ENCODE peak calls at places on chromosome 19, in five cellular contexts. J is spleen, X is mucosa of descending colon, T is right cardiac atrium, Y is heart left ventricle. V is an unnamed sample. For H3K4me1, the result is how much of the 10 kb centered on the place peaks cover.

GRCh38 chr19:50967924-50968708 is 1.3 kb downstream of the KLK6 start:
- DNase-seq in J (no peak), X (no peak), T (no peak), Y (no peak), V (no peak)

GRCh38 chr19:49929121-49929610 is at the start of the genes ATF5 and NUP62:
- DNase-seq in J (peak), Y (peak), X (peak), T (peak), V (peak)

GRCh38 chr19:45667620-45668341 is at the start of gene GIPR:
- DNase-seq in Y (peak), J (peak), X (peak), T (peak), V (peak)

GRCh38 chr19:15445227-15445605 is 4.5 kb downstream of the WIZ start:
- DNase-seq in J (no peak), Y (no peak), T (no peak), X (no peak), V (peak)

GRCh38 chr19:10390652-10391286 is 10.4 kb upstream of the TYK2 start:
- DNase-seq in J (peak), Y (peak), T (peak), X (peak), V (no peak)

GRCh38 chr19:14383556-14383897 is 2.3 kb downstream of the ADGRE5 start:
- DNase-seq in T (peak), J (no peak), Y (peak), X (no peak), V (no peak)

GRCh38 chr19:33280351-33280921 is 21.9 kb downstream of the CEBPA start:
- DNase-seq in J (no peak), T (no peak), Y (no peak), X (no peak), V (no peak)

GRCh38 chr19:41192574-41193419 is at the start of gene CYP2S1:
- DNase-seq in T (no peak), J (no peak), X (peak), Y (no peak), V (no peak)

GRCh38 chr19:45643024-45643926 is 4.1 kb upstream of the EML2 start:
- DNase-seq in J (peak), Y (peak), T (peak), X (peak), V (peak)

GRCh38 chr19:21697698-21698097 is 69.7 kb downstream of the ZNF100 start:
- DNase-seq in Y (no peak), J (no peak), X (no peak), T (no peak), V (no peak)

GRCh38 chr19:7904074-7905020 is 670 bp downstream of the MAP2K7 start:
- DNase-seq in Y (peak), X (peak), J (peak), T (peak), V (peak)

GRCh38 chr19:46271488-46272197 is 25.2 kb upstream of the HIF3A start:
- DNase-seq in T (no peak), X (no peak), Y (no peak), J (no peak), V (no peak)

GRCh38 chr19:49595819-49596404 is 4.9 kb downstream of the PRR12 start:
- DNase-seq in X (no peak), Y (no peak), J (peak), T (no peak), V (peak)

GRCh38 chr19:21101511-21102242 is 19.7 kb downstream of the ZNF714 start:
- DNase-seq in Y (no peak), J (no peak), T (no peak), X (no peak), V (no peak)

GRCh38 chr19:765179-765738 is 14.3 kb downstream of the MISP start:
- DNase-seq in X (no peak), Y (no peak), T (no peak), J (no peak), V (no peak)

GRCh38 chr19:4971424-4971793 is 2.5 kb downstream of the KDM4B start:
- DNase-seq in J (peak), X (peak), T (no peak), Y (peak), V (no peak)

GRCh38 chr19:11324079-11324661 is 15.3 kb downstream of the RAB3D start:
- DNase-seq in X (peak), Y (peak), J (peak), T (peak), V (peak)

GRCh38 chr19:47239610-47240296 is 8.8 kb upstream of the BBC3 start:
- DNase-seq in T (peak), X (peak), Y (peak), J (peak), V (peak)

GRCh38 chr19:55830656-55831055 is 1.1 kb downstream of the NLRP11 start:
- DNase-seq in X (no peak), Y (no peak), J (no peak), T (no peak), V (no peak)

DNA sequence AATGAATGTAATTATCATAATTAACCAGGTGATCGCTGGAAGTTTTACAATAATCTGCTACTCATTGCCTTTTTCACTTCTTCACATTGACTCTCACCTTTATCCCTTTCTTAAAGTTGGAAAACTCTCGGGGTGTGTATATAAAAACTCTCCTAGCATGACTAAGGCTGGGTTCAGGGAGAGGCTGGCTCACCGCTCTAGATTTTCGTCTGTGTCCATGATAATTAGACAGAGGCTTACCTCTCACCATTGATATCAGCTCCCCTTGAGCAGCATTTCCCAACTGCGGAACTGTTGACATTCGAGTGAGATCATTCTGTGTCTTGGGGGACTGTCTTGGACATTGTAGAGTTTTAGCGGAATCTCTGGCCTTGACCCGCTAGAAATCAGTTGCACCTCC is 39.4 kb downstream of the NFIX start:
- DNase-seq in X (no peak), Y (no peak), T (no peak), J (no peak), V (no peak)
- H3K4me1 ChIP-seq in X (half or more), Y (half or more), T (half or more), J (under half), V (under half)

GRCh38 chr19:2421581-2422306 is 5.6 kb downstream of the TIMM13 start:
- DNase-seq in J (no peak), X (no peak), T (no peak), Y (no peak), V (no peak)
- H3K4me1 ChIP-seq in J (under half), X (under half), T (under half), Y (under half), V (under half)

DNA sequence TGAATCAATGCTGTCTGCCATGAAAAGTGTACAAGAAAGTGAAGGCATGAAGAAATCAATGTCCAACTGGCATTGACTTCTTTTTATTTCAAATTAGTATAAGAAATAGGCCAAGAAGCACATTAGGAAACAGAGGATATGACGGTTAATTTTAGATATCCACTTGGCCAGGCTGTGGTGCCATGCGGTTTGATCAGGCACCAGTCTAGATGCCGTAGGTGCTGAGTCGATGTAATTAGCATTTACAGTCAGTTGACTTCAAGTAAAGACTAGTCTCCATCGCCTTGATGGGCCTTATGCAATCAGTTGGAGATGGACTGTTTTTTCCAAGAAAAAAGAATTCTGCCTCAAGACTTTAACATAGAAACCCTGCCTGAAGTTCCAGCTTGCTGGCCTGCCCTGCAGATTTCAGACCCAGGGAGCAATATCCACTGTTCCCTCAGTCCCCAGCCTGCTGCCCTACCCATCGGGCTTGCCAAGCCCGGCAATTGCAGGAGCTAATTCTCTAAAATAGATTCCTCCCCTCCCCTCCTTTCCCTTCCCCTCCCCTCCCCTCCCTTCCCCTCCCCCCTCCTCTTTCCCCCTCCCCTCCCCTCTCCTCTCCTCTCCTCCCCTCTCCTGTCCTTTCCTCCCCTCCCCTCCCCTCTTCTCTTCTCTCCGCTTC is 120.6 kb upstream of the PEG3 start:
- DNase-seq in X (no peak), T (no peak), Y (no peak), J (no peak), V (no peak)
- H3K4me1 ChIP-seq in X (under half), T (under half), Y (under half), J (under half), V (under half)

DNA sequence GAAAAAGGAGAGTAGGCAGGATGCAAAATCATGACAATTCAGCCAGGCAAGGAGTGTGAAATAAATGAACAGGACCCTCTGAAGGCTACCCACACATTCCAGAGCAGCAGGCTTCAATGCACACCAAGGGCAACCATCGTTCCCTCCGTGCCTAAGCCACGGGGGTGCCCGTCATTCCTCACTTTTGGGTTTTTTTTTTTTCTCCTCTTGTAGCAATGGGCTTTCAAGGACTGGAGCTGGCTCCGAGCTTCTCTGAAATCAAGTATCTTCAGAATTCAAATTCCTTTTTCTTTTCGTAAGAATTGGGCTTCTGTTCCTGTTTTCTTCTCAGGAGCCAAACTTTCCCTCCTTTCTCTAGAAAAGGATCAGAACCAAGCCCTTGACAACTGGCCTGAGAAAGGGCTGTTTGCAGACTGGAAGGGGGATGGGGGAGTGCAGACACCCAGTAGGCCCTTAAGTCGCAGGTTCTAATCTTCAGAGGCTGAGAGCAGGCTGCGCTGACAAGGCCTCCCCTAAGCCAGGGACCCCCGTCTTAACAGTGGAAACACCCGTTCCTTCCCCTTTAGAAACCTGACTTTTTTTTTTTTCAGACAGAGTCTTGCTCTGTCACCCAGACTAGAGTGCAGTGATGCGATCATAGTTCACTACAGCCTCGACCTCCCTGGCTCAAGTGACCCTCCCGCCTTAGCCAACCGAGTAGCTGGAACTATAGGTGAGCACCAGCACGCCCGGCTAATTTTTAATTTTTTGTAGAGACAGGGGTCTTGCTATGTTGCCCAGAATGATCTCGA is 51.7 kb downstream of the RFX2 start:
- DNase-seq in J (no peak), X (no peak), Y (no peak), T (no peak), V (peak)
- H3K4me1 ChIP-seq in J (under half), X (under half), Y (half or more), T (under half), V (under half)